ENCODE peak calls at places on chromosomes 12 and 14, in six cellular contexts. One of them, this sample, is unnamed.

GRCh38 chr14:60654303-60654925 is 5.1 kb upstream of the SIX1 start:
- DNase-seq in epithelial cell of prostate: no peak
- DNase-seq in Right ventricle myocardium superior: no peak
- DNase-seq in stimulated activated CD4-positive, alpha-beta T cell treated with anti-CD3 and anti-CD28 coated beads, Interleukin-15, amount 100 ng/mL, for 24 hours: no peak
- DNase-seq in HEK293T: no peak
- DNase-seq in retinal pigment epithelial cell: no peak
- DNase-seq in this sample: no peak

GRCh38 chr12:54321363-54321762 is 3.6 kb upstream of the COPZ1 start:
- DNase-seq in epithelial cell of prostate: no peak
- DNase-seq in Right ventricle myocardium superior: no peak
- DNase-seq in stimulated activated CD4-positive, alpha-beta T cell treated with anti-CD3 and anti-CD28 coated beads, Interleukin-15, amount 100 ng/mL, for 24 hours: no peak
- DNase-seq in HEK293T: no peak
- DNase-seq in retinal pigment epithelial cell: no peak
- DNase-seq in this sample: no peak

GRCh38 chr12:60021235-60021634 is 425.4 kb downstream of the SLC16A7 start:
- DNase-seq in epithelial cell of prostate: no peak
- DNase-seq in Right ventricle myocardium superior: no peak
- DNase-seq in stimulated activated CD4-positive, alpha-beta T cell treated with anti-CD3 and anti-CD28 coated beads, Interleukin-15, amount 100 ng/mL, for 24 hours: no peak
- DNase-seq in HEK293T: no peak
- DNase-seq in retinal pigment epithelial cell: no peak
- DNase-seq in this sample: no peak

GRCh38 chr12:111298583-111299436 is 70.1 kb downstream of the PHETA1 start:
- DNase-seq in epithelial cell of prostate: no peak
- DNase-seq in Right ventricle myocardium superior: peak
- DNase-seq in stimulated activated CD4-positive, alpha-beta T cell treated with anti-CD3 and anti-CD28 coated beads, Interleukin-15, amount 100 ng/mL, for 24 hours: peak
- DNase-seq in HEK293T: peak
- DNase-seq in retinal pigment epithelial cell: no peak
- DNase-seq in this sample: peak

GRCh38 chr12:3225154-3225795 is 148.1 kb downstream of the TSPAN9 start:
- DNase-seq in epithelial cell of prostate: no peak
- DNase-seq in Right ventricle myocardium superior: no peak
- DNase-seq in stimulated activated CD4-positive, alpha-beta T cell treated with anti-CD3 and anti-CD28 coated beads, Interleukin-15, amount 100 ng/mL, for 24 hours: no peak
- DNase-seq in HEK293T: no peak
- DNase-seq in retinal pigment epithelial cell: peak
- DNase-seq in this sample: no peak

GRCh38 chr14:96979611-96980074 is 182.5 kb downstream of the VRK1 start:
- DNase-seq in epithelial cell of prostate: no peak
- DNase-seq in Right ventricle myocardium superior: no peak
- DNase-seq in stimulated activated CD4-positive, alpha-beta T cell treated with anti-CD3 and anti-CD28 coated beads, Interleukin-15, amount 100 ng/mL, for 24 hours: no peak
- DNase-seq in HEK293T: peak
- DNase-seq in retinal pigment epithelial cell: no peak
- DNase-seq in this sample: no peak

GRCh38 chr14:69355955-69356321 is 42.2 kb downstream of the ERH start:
- DNase-seq in epithelial cell of prostate: no peak
- DNase-seq in Right ventricle myocardium superior: no peak
- DNase-seq in stimulated activated CD4-positive, alpha-beta T cell treated with anti-CD3 and anti-CD28 coated beads, Interleukin-15, amount 100 ng/mL, for 24 hours: no peak
- DNase-seq in HEK293T: no peak
- DNase-seq in retinal pigment epithelial cell: peak
- DNase-seq in this sample: no peak

GRCh38 chr14:90381999-90382451 is 14.8 kb upstream of the CALM1 start:
- DNase-seq in epithelial cell of prostate: no peak
- DNase-seq in Right ventricle myocardium superior: peak
- DNase-seq in stimulated activated CD4-positive, alpha-beta T cell treated with anti-CD3 and anti-CD28 coated beads, Interleukin-15, amount 100 ng/mL, for 24 hours: peak
- DNase-seq in HEK293T: peak
- DNase-seq in retinal pigment epithelial cell: no peak
- DNase-seq in this sample: peak

GRCh38 chr12:104604070-104604994 is 147.6 kb downstream of the CHST11 start:
- DNase-seq in epithelial cell of prostate: peak
- DNase-seq in Right ventricle myocardium superior: peak
- DNase-seq in stimulated activated CD4-positive, alpha-beta T cell treated with anti-CD3 and anti-CD28 coated beads, Interleukin-15, amount 100 ng/mL, for 24 hours: peak
- DNase-seq in HEK293T: peak
- DNase-seq in retinal pigment epithelial cell: peak
- DNase-seq in this sample: peak

GRCh38 chr14:31927348-31927826 is 149.7 kb upstream of the ARHGAP5 start:
- DNase-seq in epithelial cell of prostate: peak
- DNase-seq in Right ventricle myocardium superior: peak
- DNase-seq in stimulated activated CD4-positive, alpha-beta T cell treated with anti-CD3 and anti-CD28 coated beads, Interleukin-15, amount 100 ng/mL, for 24 hours: peak
- DNase-seq in HEK293T: peak
- DNase-seq in retinal pigment epithelial cell: peak
- DNase-seq in this sample: peak

GRCh38 chr12:7075518-7075917 is 15.0 kb downstream of the C1S start:
- DNase-seq in epithelial cell of prostate: no peak
- DNase-seq in Right ventricle myocardium superior: no peak
- DNase-seq in stimulated activated CD4-positive, alpha-beta T cell treated with anti-CD3 and anti-CD28 coated beads, Interleukin-15, amount 100 ng/mL, for 24 hours: no peak
- DNase-seq in HEK293T: no peak
- DNase-seq in retinal pigment epithelial cell: no peak
- DNase-seq in this sample: no peak

GRCh38 chr14:70803321-70804110 is 5.8 kb downstream of the MAP3K9 start:
- DNase-seq in epithelial cell of prostate: no peak
- DNase-seq in Right ventricle myocardium superior: no peak
- DNase-seq in stimulated activated CD4-positive, alpha-beta T cell treated with anti-CD3 and anti-CD28 coated beads, Interleukin-15, amount 100 ng/mL, for 24 hours: no peak
- DNase-seq in HEK293T: no peak
- DNase-seq in retinal pigment epithelial cell: no peak
- DNase-seq in this sample: no peak

This sample was measured in heart right ventricle.